ENCODE peak calls at places on chromosomes 16 and 17, in ten cellular contexts. U is EH; A is NCI-H146; Y is anterior cingulate cortex; B is HCEC 1CT; M is Right ventricle myocardium superior; V is neural crest cell; Q is activated CD4-positive, alpha-beta T cell treated with anti-CD3 and anti-CD28 coated beads for 1 hour; O is left lung; G is stomach. E is an unnamed sample.

GRCh38 chr17:73155410-73156165 is 9.2 kb upstream of the SSTR2 start:
- DNase-seq in U (no peak), A (peak), Y (no peak), B (no peak), M (no peak), V (no peak), Q (no peak), O (no peak), G (no peak), E (no peak)

GRCh38 chr17:44804301-44805061 is 25.6 kb downstream of the GJC1 start:
- DNase-seq in U (peak), A (no peak), Y (no peak), B (no peak), M (peak), V (no peak), Q (no peak), O (no peak), G (no peak), E (no peak)

GRCh38 chr17:6786618-6787017 is 10.6 kb downstream of the FBXO39 start:
- DNase-seq in U (peak), A (no peak), Y (no peak), B (peak), M (no peak), V (no peak), Q (no peak), O (no peak), G (no peak), E (no peak)

GRCh38 chr16:25065899-25066298 is 45.6 kb upstream of the LCMT1 start:
- DNase-seq in U (no peak), A (peak), Y (no peak), B (no peak), M (no peak), V (no peak), Q (no peak), O (no peak), G (no peak), E (no peak)

GRCh38 chr16:68395806-68396205 is 52.5 kb downstream of the SMPD3 start:
- DNase-seq in U (no peak), A (no peak), Y (no peak), B (no peak), M (no peak), V (no peak), Q (no peak), O (peak), G (no peak), E (no peak)

GRCh38 chr16:77211880-77212735 is 12.9 kb downstream of the SYCE1L start:
- DNase-seq in U (peak), A (peak), Y (no peak), B (no peak), M (peak), V (peak), Q (peak), O (peak), G (peak), E (no peak)

GRCh38 chr17:57002904-57003303 is 25.0 kb downstream of the SCPEP1 start:
- DNase-seq in U (no peak), A (no peak), Y (no peak), B (no peak), M (no peak), V (no peak), Q (no peak), O (no peak), G (no peak), E (no peak)

GRCh38 chr16:65445313-65446260 is 323.7 kb upstream of the CDH11 start:
- DNase-seq in U (peak), A (no peak), Y (no peak), B (no peak), M (no peak), V (no peak), Q (no peak), O (no peak), G (no peak), E (no peak)

GRCh38 chr17:45405250-45406086 is 27.2 kb downstream of the ARHGAP27 start:
- DNase-seq in U (peak), A (no peak), Y (no peak), B (no peak), M (no peak), V (peak), Q (no peak), O (no peak), G (no peak), E (no peak)

E was measured in OCI-M1.